ENCODE peak calls at places on chromosomes 4 and X, in nine cellular contexts. V is aorta; N is transverse colon; W is HCT116; T is heart right ventricle; D is right lobe of liver; B is NT2/D1; M is left lung; R is CD8-positive, alpha-beta memory T cell. Z is an unnamed sample.
A peak's percentile ranks its signal among the peaks of the same experiment; 100 is the strongest.

GRCh38 chrX:132270699-132271098 is 51.5 kb upstream of the RAP2C start:
- DNase-seq in V (no peak), N (peak; percentile 18), W (no peak), T (no peak), D (no peak), B (no peak), M (no peak), R (no peak), Z (no peak)

GRCh38 chrX:8052909-8053308 is 118.2 kb downstream of the VCX2 start:
- DNase-seq in V (no peak), N (no peak), W (no peak), T (no peak), D (no peak), B (no peak), M (no peak), R (no peak), Z (no peak)

GRCh38 chr4:73311428-73311827 is 52.8 kb upstream of the ANKRD17 start:
- DNase-seq in V (no peak), N (no peak), W (peak; percentile 8), T (no peak), D (no peak), B (no peak), M (no peak), R (no peak), Z (no peak)

GRCh38 chrX:20218809-20219505 is 47.8 kb downstream of the RPS6KA3 start:
- DNase-seq in V (no peak), N (no peak), W (no peak), T (no peak), D (peak; percentile 35), B (no peak), M (no peak), R (no peak), Z (no peak)

GRCh38 chrX:68686684-68687045 is 39.2 kb downstream of the STARD8 start:
- DNase-seq in V (no peak), N (no peak), W (no peak), T (no peak), D (no peak), B (no peak), M (peak; percentile 54), R (no peak), Z (no peak)

GRCh38 chr4:108004646-108005045 is 15.0 kb downstream of the HADH start:
- DNase-seq in V (no peak), N (no peak), W (no peak), T (no peak), D (no peak), B (no peak), M (no peak), R (no peak), Z (no peak)

GRCh38 chrX:102892103-102892502 is 45.0 kb upstream of the RAB40AL start:
- DNase-seq in V (no peak), N (no peak), W (no peak), T (no peak), D (no peak), B (no peak), M (no peak), R (no peak), Z (no peak)

GRCh38 chrX:18617351-18617750 is 54.6 kb downstream of the RS1 start:
- DNase-seq in V (no peak), N (peak; percentile 42), W (peak; percentile 16), T (no peak), D (no peak), B (peak; percentile 3), M (no peak), R (no peak), Z (no peak)

GRCh38 chr4:125187621-125188176 is 127.1 kb upstream of the FAT4 start:
- DNase-seq in V (no peak), N (no peak), W (no peak), T (peak; percentile 18), D (no peak), B (no peak), M (no peak), R (no peak), Z (no peak)

GRCh38 chrX:153645921-153646481 is 1.0 kb upstream of the DUSP9 start:
- DNase-seq in V (peak; percentile 51), N (no peak), W (no peak), T (no peak), D (peak; percentile 23), B (no peak), M (no peak), R (no peak), Z (peak; percentile 7)

GRCh38 chrX:16722481-16722880 is 3.1 kb downstream of the SYAP1 start:
- DNase-seq in V (no peak), N (no peak), W (no peak), T (no peak), D (no peak), B (no peak), M (no peak), R (no peak), Z (no peak)

DNA sequence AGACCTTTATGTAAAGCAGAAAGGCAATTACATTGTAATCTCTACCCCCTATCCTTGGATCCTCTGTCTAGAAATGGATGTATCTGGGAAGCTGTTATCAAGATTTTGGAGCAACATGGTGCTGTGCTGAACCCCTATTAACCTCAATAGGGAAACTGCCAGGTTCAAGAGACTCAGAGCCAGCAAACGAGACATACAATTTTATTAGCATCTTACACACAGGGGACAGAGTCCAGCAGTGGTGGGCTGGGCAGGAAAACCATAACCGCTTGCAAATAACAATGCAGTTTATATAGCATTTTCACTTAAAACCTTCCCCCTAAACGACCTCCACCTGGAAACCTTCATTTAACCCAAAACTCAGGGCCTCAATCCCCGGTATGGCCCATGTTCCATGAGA is 79.4 kb downstream of the SYTL5 start:
- DNase-seq in V (no peak), N (peak; percentile 10), W (no peak), T (no peak), D (no peak), B (no peak), M (no peak), R (no peak), Z (no peak)
- H3K4me3 ChIP-seq in V (no peak overlapping the region), N (no peak overlapping the region), W (no peak overlapping the region), T (no peak overlapping the region), D (no peak overlapping the region), B (no peak overlapping the region), M (no peak overlapping the region), R (no peak overlapping the region), Z (no peak overlapping the region)

DNA sequence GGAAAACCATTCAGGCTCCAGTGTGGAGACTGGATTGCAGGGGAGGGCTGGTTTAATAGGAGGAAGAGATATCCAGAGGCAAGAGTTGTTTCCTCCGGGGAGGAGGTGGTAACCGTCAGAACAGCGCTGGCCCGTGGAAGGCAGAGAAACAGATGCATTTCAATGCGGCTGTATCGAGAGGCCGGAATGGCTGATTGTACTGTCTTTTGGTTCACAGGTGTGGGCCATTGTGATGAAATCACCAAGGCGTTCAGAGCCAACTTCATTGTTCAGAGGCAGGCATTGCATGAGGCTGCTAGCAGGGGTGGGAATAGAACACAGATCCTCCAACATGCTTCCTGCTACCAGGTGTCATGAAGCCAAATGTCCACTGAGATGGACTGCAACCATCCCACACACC is 53.0 kb downstream of the SHOX start:
- DNase-seq in V (no peak), N (no peak), W (no peak), T (no peak), D (no peak), B (no peak), M (no peak), R (no peak), Z (no peak)
- H3K36me3 ChIP-seq in V (no peaks in the 10 kb centered on the region), N (no peaks in the 10 kb centered on the region), W (no peaks in the 10 kb centered on the region), T (no peaks in the 10 kb centered on the region), D (no peaks in the 10 kb centered on the region), B (no peaks in the 10 kb centered on the region), M (no peaks in the 10 kb centered on the region), R (no peaks in the 10 kb centered on the region), Z (no peaks in the 10 kb centered on the region)

DNA sequence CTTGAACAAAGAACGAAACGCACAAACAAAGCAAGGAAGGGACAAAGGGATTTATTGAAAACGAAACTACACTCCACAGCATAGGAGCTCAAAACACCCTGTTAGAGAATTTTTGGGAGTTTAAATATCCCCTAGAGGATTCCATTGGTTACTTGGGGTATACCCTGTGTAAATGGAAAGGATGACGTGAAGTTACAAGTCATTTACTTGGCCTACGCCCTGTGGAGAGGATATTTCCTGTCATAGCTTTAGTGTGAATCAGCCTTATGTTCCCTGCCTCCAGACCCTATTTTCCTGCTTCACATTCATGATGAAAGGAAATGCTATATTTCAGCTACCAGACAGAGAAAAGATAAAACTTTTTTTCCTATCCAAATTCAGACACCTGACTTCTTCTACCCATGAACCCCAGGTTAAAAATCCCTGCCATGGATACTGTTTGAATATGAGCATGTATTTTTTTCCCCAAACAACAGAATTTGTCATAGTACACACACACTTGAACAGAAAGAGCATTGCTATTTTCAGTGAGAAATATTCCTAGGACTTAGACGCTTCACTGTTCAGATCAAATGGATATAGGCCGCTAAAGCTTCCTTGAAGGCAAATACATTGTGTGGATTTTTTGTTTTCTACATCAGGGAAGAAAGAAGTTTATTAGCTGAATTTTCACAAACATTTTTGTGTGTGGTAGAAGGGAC is 20.4 kb downstream of the PIN4 start:
- DNase-seq in V (no peak), N (no peak), W (no peak), T (no peak), D (no peak), B (no peak), M (no peak), R (no peak), Z (no peak)
- H3K4me3 ChIP-seq in V (no peak overlapping the region), N (no peak overlapping the region), W (no peak overlapping the region), T (no peak overlapping the region), D (no peak overlapping the region), B (no peak overlapping the region), M (no peak overlapping the region), R (no peak overlapping the region), Z (no peak overlapping the region)

DNA sequence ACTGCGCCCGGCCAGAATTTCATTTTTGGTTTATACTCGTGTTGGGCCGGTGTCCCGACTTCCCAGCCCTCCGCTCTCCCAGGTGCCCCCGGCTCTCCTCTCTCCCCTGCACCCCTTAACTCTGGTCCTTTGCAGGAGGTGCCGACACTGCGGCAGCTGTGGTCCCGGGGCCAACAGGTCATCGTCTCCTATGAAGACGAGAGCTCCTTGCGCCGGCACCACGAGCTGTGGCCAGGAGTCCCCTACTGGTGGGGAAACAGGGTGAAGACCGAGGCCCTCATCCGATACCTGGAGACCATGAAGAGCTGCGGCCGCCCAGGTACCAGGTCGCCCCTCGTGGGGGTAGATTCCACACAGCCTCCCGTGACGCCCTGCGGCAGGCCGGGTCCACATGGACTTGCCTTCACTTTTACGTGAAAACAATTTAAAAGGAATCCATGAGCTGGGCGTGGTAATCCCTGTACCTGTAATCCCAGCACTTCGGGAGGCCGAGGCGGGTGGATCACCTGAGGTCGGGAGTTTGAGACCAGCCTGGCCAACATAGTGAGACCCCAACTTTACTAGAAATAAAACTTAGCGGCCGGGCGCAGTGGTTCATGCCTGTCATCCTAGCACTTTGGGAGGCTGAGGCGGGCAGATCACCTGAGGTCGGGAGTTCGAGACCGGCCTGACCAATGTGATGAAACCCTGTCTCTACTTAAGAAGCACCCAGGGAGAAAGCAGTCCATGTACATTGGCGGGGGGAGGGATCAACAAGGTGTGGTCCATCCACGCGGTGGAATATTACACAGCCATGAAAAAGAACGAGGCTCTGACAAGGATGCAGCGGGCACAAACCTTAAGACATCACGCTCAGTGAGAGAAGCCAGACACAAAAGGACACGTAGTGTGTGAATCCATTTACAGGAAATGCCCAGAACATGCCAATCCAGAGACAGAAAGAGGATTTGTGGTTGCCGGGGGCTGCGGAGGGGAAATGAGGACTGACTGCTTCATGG is 12.0 kb downstream of the PLCXD1 start:
- DNase-seq in V (peak; percentile 55), N (no peak), W (no peak), T (no peak), D (no peak), B (no peak), M (peak; percentile 30), R (no peak), Z (peak; percentile 66)
- H3K36me3 ChIP-seq in V (no peaks in the 10 kb centered on the region), N (peaks cover 28% of the 10 kb centered on the region), W (no peaks in the 10 kb centered on the region), T (peaks cover 73% of the 10 kb centered on the region), D (peaks cover 41% of the 10 kb centered on the region), B (peaks cover 69% of the 10 kb centered on the region), M (no peaks in the 10 kb centered on the region), R (peaks cover 12% of the 10 kb centered on the region), Z (peaks cover 9% of the 10 kb centered on the region)

GRCh38 chrX:118495061-118495921 is at the start of gene DOCK11:
- DNase-seq in V (peak; percentile 92), N (peak; percentile 75), W (no peak), T (peak; percentile 77), D (peak; percentile 66), B (peak; percentile 61), M (peak; percentile 89), R (peak; percentile 73), Z (peak; percentile 75)
- H3K4me3 ChIP-seq in V (peak within 1 kb of the TSS; percentile 29), N (peak within 1 kb of the TSS; percentile 74), W (peak within 1 kb of the TSS; percentile 46), T (peak within 1 kb of the TSS; percentile 62), D (peak within 1 kb of the TSS; percentile 31), B (peak within 1 kb of the TSS; percentile 64), M (peak within 1 kb of the TSS; percentile 69), R (peak within 1 kb of the TSS; percentile 84), Z (peak within 1 kb of the TSS; percentile 30)